ENCODE peak calls at places on chromosomes 1 and 21, in five cellular contexts. One of them, this sample, is unnamed.

GRCh38 chr1:169483500-169483966 is 2.2 kb downstream of the SLC19A2 start:
- DNase-seq in A549: no peak
- DNase-seq in fibroblast of the aortic adventitia: peak
- DNase-seq in CD8-positive, alpha-beta T cell: no peak
- DNase-seq in astrocyte of the spinal cord: peak
- DNase-seq in this sample: peak

GRCh38 chr21:17231771-17232170 is 281.1 kb upstream of the CXADR start:
- DNase-seq in A549: no peak
- DNase-seq in fibroblast of the aortic adventitia: no peak
- DNase-seq in CD8-positive, alpha-beta T cell: no peak
- DNase-seq in astrocyte of the spinal cord: no peak
- DNase-seq in this sample: no peak

GRCh38 chr1:34362949-34363348 is 186.2 kb downstream of the C1orf94 start:
- DNase-seq in A549: no peak
- DNase-seq in fibroblast of the aortic adventitia: no peak
- DNase-seq in CD8-positive, alpha-beta T cell: no peak
- DNase-seq in astrocyte of the spinal cord: no peak
- DNase-seq in this sample: no peak

GRCh38 chr1:82775402-82776000 is 974.8 kb downstream of the ADGRL2 start:
- DNase-seq in A549: peak
- DNase-seq in fibroblast of the aortic adventitia: peak
- DNase-seq in CD8-positive, alpha-beta T cell: no peak
- DNase-seq in astrocyte of the spinal cord: peak
- DNase-seq in this sample: peak

GRCh38 chr1:94993931-94994645 is 67.2 kb upstream of the CNN3 start:
- DNase-seq in A549: no peak
- DNase-seq in fibroblast of the aortic adventitia: no peak
- DNase-seq in CD8-positive, alpha-beta T cell: no peak
- DNase-seq in astrocyte of the spinal cord: no peak
- DNase-seq in this sample: no peak

GRCh38 chr1:119623651-119624050 is 24.4 kb downstream of the ZNF697 start:
- DNase-seq in A549: no peak
- DNase-seq in fibroblast of the aortic adventitia: no peak
- DNase-seq in CD8-positive, alpha-beta T cell: no peak
- DNase-seq in astrocyte of the spinal cord: no peak
- DNase-seq in this sample: no peak

GRCh38 chr1:229296541-229296941 is 25.6 kb downstream of the RAB4A start:
- DNase-seq in A549: no peak
- DNase-seq in fibroblast of the aortic adventitia: peak
- DNase-seq in CD8-positive, alpha-beta T cell: no peak
- DNase-seq in astrocyte of the spinal cord: peak
- DNase-seq in this sample: peak

GRCh38 chr1:212968385-212968863 is 18.1 kb downstream of the VASH2 start:
- DNase-seq in A549: no peak
- DNase-seq in fibroblast of the aortic adventitia: no peak
- DNase-seq in CD8-positive, alpha-beta T cell: no peak
- DNase-seq in astrocyte of the spinal cord: no peak
- DNase-seq in this sample: no peak

GRCh38 chr1:52907068-52907811 is 14.3 kb downstream of the ECHDC2 start:
- DNase-seq in A549: no peak
- DNase-seq in fibroblast of the aortic adventitia: no peak
- DNase-seq in CD8-positive, alpha-beta T cell: no peak
- DNase-seq in astrocyte of the spinal cord: no peak
- DNase-seq in this sample: no peak

GRCh38 chr1:222020553-222020952 is 278.7 kb upstream of the DUSP10 start:
- DNase-seq in A549: no peak
- DNase-seq in fibroblast of the aortic adventitia: no peak
- DNase-seq in CD8-positive, alpha-beta T cell: no peak
- DNase-seq in astrocyte of the spinal cord: no peak
- DNase-seq in this sample: no peak

GRCh38 chr1:161427733-161428516 is 60.2 kb upstream of the CFAP126 start:
- DNase-seq in A549: peak
- DNase-seq in fibroblast of the aortic adventitia: peak
- DNase-seq in CD8-positive, alpha-beta T cell: no peak
- DNase-seq in astrocyte of the spinal cord: peak
- DNase-seq in this sample: peak

GRCh38 chr1:193417945-193418744 is 231.7 kb upstream of the B3GALT2 start:
- DNase-seq in A549: no peak
- DNase-seq in fibroblast of the aortic adventitia: peak
- DNase-seq in CD8-positive, alpha-beta T cell: no peak
- DNase-seq in astrocyte of the spinal cord: peak
- DNase-seq in this sample: peak

GRCh38 chr1:184482113-184482512 is 95.3 kb downstream of the C1orf21 start:
- DNase-seq in A549: no peak
- DNase-seq in fibroblast of the aortic adventitia: peak
- DNase-seq in CD8-positive, alpha-beta T cell: no peak
- DNase-seq in astrocyte of the spinal cord: no peak
- DNase-seq in this sample: peak

GRCh38 chr1:246069581-246069980 is 437.5 kb downstream of the SMYD3 start:
- DNase-seq in A549: no peak
- DNase-seq in fibroblast of the aortic adventitia: no peak
- DNase-seq in CD8-positive, alpha-beta T cell: no peak
- DNase-seq in astrocyte of the spinal cord: no peak
- DNase-seq in this sample: no peak

GRCh38 chr1:9120312-9120958 is 8.5 kb downstream of the GPR157 start:
- DNase-seq in A549: no peak
- DNase-seq in fibroblast of the aortic adventitia: no peak
- DNase-seq in CD8-positive, alpha-beta T cell: no peak
- DNase-seq in astrocyte of the spinal cord: no peak
- DNase-seq in this sample: no peak

GRCh38 chr1:54246097-54246721 is 46.2 kb downstream of the MRPL37 start:
- DNase-seq in A549: no peak
- DNase-seq in fibroblast of the aortic adventitia: no peak
- DNase-seq in CD8-positive, alpha-beta T cell: no peak
- DNase-seq in astrocyte of the spinal cord: no peak
- DNase-seq in this sample: no peak

GRCh38 chr1:72435025-72435424 is 152.7 kb upstream of the NEGR1 start:
- DNase-seq in A549: no peak
- DNase-seq in fibroblast of the aortic adventitia: peak
- DNase-seq in CD8-positive, alpha-beta T cell: no peak
- DNase-seq in astrocyte of the spinal cord: peak
- DNase-seq in this sample: peak

GRCh38 chr1:115893545-115893944 is 52.6 kb upstream of the NHLH2 start:
- DNase-seq in A549: no peak
- DNase-seq in fibroblast of the aortic adventitia: no peak
- DNase-seq in CD8-positive, alpha-beta T cell: no peak
- DNase-seq in astrocyte of the spinal cord: no peak
- DNase-seq in this sample: no peak

GRCh38 chr21:42142141-42142540 is 71.0 kb downstream of the UMODL1 start:
- DNase-seq in A549: no peak
- DNase-seq in fibroblast of the aortic adventitia: no peak
- DNase-seq in CD8-positive, alpha-beta T cell: no peak
- DNase-seq in astrocyte of the spinal cord: no peak
- DNase-seq in this sample: no peak

GRCh38 chr1:8879348-8880067 is 1.0 kb upstream of the ENO1 start:
- DNase-seq in A549: no peak
- DNase-seq in fibroblast of the aortic adventitia: no peak
- DNase-seq in CD8-positive, alpha-beta T cell: no peak
- DNase-seq in astrocyte of the spinal cord: peak
- DNase-seq in this sample: no peak

GRCh38 chr1:185541861-185542260 is 192.3 kb upstream of the HMCN1 start:
- DNase-seq in A549: no peak
- DNase-seq in fibroblast of the aortic adventitia: peak
- DNase-seq in CD8-positive, alpha-beta T cell: no peak
- DNase-seq in astrocyte of the spinal cord: peak
- DNase-seq in this sample: peak

GRCh38 chr21:42840411-42841155 is 38.8 kb downstream of the WDR4 start:
- DNase-seq in A549: no peak
- DNase-seq in fibroblast of the aortic adventitia: no peak
- DNase-seq in CD8-positive, alpha-beta T cell: no peak
- DNase-seq in astrocyte of the spinal cord: no peak
- DNase-seq in this sample: no peak

GRCh38 chr1:163205513-163205912 is 2.8 kb upstream of the RGS5 start:
- DNase-seq in A549: no peak
- DNase-seq in fibroblast of the aortic adventitia: peak
- DNase-seq in CD8-positive, alpha-beta T cell: no peak
- DNase-seq in astrocyte of the spinal cord: peak
- DNase-seq in this sample: peak

GRCh38 chr1:246497331-246497915 is 9.7 kb downstream of the SMYD3 start:
- DNase-seq in A549: peak
- DNase-seq in fibroblast of the aortic adventitia: peak
- DNase-seq in CD8-positive, alpha-beta T cell: no peak
- DNase-seq in astrocyte of the spinal cord: peak
- DNase-seq in this sample: peak

GRCh38 chr1:158053276-158053675 is 59.8 kb downstream of the KIRREL1 start:
- DNase-seq in A549: no peak
- DNase-seq in fibroblast of the aortic adventitia: no peak
- DNase-seq in CD8-positive, alpha-beta T cell: no peak
- DNase-seq in astrocyte of the spinal cord: peak
- DNase-seq in this sample: no peak

GRCh38 chr21:20698585-20698984 is 299.6 kb upstream of the NCAM2 start:
- DNase-seq in A549: no peak
- DNase-seq in fibroblast of the aortic adventitia: no peak
- DNase-seq in CD8-positive, alpha-beta T cell: no peak
- DNase-seq in astrocyte of the spinal cord: no peak
- DNase-seq in this sample: no peak

GRCh38 chr1:163673756-163674155 is 352.0 kb downstream of the NUF2 start:
- DNase-seq in A549: no peak
- DNase-seq in fibroblast of the aortic adventitia: peak
- DNase-seq in CD8-positive, alpha-beta T cell: no peak
- DNase-seq in astrocyte of the spinal cord: peak
- DNase-seq in this sample: peak

DNA sequence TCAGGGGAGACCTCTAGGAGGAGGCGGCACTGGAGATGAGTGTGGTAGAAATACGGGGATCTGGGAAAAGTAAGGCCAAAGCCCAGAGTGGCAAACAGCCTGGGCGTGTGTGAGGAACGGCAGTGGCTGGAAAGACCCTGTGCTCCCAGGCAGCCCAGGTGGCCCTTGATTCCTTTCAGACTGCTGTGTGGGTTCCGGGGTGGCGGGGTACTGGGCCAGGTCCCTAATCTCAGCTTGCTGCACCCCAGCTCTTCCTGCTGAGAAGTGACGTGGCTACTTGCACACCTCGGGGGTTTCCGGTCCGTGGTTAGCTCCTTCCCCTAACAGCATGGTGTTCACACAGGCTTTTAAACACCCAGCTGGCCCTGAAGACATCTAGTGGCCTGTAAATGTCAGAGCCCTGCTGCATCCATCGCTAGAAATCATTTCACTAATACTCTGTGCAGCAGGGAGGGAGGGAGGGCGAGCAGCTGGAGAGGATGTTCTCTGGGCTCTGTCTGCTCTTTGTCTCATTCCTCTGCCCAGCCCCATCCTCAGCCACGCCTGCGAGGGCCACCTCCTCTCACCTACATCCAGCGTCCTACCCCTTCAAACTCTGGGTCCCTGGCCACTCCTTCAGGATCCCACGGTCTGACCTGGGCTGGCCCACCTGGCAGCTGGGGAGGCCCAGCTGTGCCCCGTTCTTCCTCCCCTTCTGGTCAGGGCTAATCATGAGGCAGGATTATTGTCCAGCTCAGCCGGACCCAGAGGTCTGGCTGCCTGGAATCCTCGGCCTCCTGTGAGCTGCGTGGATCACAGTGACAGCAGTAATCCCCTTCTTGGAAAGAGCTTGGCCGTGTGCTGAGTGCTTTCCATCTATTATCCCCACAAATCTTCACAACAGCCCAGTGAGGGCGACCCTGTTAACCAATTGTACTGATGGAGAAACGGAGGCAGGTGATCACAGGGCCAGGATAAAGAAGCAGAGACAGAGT is 7.2 kb downstream of the ZDHHC18 start:
- DNase-seq in A549: no peak
- DNase-seq in fibroblast of the aortic adventitia: no peak
- DNase-seq in CD8-positive, alpha-beta T cell: peak
- DNase-seq in astrocyte of the spinal cord: no peak
- DNase-seq in this sample: no peak
- TF ChIP-seq CTCF in A549: no peak
- TF ChIP-seq CTCF in fibroblast of the aortic adventitia: no peak
- TF ChIP-seq CTCF in CD8-positive, alpha-beta T cell: peak
- TF ChIP-seq CTCF in astrocyte of the spinal cord: no peak
- TF ChIP-seq CTCF in this sample: no peak

DNA sequence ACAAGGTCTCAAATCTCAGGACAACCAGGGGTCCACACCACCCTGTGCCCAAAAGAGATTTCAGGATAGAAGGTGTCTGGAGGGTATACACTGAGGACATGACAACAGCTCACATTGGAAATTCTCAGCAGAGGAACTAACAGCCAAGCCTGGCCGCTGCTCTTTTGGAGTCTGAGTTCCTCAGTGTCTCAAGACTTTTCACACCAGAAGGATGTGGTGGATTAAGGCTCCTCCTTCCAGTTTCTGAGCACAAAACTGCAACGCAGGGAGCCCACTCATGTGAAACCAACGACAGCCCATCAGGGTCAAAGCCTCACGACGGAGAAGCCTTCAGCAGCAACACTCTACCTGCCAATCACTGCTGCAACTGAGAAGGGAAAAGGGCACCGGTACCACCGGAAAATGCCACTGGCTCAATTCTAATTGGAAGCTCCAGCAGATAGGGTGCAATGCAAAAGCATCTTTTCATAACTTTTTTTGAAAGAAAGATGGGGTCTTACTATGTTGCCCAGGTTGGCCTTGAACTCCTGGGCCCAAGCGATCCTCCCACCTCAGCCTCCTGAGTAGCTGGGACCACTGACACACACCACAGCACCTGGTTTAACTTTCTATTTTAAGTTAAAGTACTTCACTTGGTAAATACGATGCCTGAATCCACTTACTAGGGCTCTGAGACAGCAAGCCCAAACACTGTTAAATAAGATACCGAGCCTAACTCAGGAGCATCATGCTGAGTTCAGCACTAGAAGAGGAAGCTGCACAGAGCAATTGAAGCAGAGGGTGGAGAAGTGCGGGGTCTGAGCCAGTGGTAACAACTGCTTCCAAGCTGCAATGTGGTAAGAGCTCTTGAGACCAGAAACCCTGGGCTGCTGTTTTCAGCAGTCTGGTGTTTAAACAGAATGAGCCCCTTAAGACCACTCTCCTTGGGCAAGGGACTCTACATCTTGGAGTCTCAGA is 7.8 kb downstream of the CAPZB start:
- DNase-seq in A549: no peak
- DNase-seq in fibroblast of the aortic adventitia: peak
- DNase-seq in CD8-positive, alpha-beta T cell: no peak
- DNase-seq in astrocyte of the spinal cord: no peak
- DNase-seq in this sample: no peak
- H3K4me3 ChIP-seq in A549: no peak
- H3K4me3 ChIP-seq in fibroblast of the aortic adventitia: no peak
- H3K4me3 ChIP-seq in CD8-positive, alpha-beta T cell: peak
- H3K4me3 ChIP-seq in astrocyte of the spinal cord: no peak
- H3K4me3 ChIP-seq in this sample: no peak

DNA sequence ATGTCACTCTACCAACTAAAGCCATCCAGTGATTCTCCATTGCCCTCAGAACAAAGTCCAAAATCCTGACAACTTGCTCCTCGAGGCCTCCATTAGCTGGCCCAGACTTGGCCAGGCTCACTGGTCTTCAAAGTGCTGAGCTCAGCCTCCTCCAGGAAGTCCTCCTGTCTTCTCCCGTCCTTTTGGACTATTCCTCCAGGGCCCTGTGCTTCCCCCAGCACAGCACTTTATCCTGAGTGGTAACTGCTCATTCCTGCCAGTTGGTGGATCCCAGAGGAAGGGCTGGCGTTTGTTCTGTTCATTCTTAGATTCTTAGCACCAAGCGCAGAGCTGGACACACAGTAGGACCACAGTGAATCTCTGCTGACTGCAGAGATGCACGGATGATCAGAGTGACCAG is 179.9 kb downstream of the PTPRU start:
- DNase-seq in A549: peak
- DNase-seq in fibroblast of the aortic adventitia: no peak
- DNase-seq in CD8-positive, alpha-beta T cell: no peak
- DNase-seq in astrocyte of the spinal cord: no peak
- DNase-seq in this sample: no peak
- TF ChIP-seq CTCF in A549: no peak
- TF ChIP-seq CTCF in fibroblast of the aortic adventitia: peak
- TF ChIP-seq CTCF in CD8-positive, alpha-beta T cell: no peak
- TF ChIP-seq CTCF in astrocyte of the spinal cord: peak
- TF ChIP-seq CTCF in this sample: peak

GRCh38 chr1:99764439-99764838 is 2.0 kb downstream of the FRRS1 start:
- DNase-seq in A549: no peak
- DNase-seq in fibroblast of the aortic adventitia: no peak
- DNase-seq in CD8-positive, alpha-beta T cell: no peak
- DNase-seq in astrocyte of the spinal cord: no peak
- DNase-seq in this sample: no peak
- H3K4me3 ChIP-seq in A549: no peak
- H3K4me3 ChIP-seq in fibroblast of the aortic adventitia: no peak
- H3K4me3 ChIP-seq in CD8-positive, alpha-beta T cell: no peak
- H3K4me3 ChIP-seq in astrocyte of the spinal cord: no peak
- H3K4me3 ChIP-seq in this sample: no peak